ENCODE peak calls at places on chromosome 12, in five cellular contexts. V is IMR-90, D is psoas muscle, M is heart right ventricle, I is ovary. Z is an unnamed sample.

GRCh38 chr12:41983896-41984295 is 160.8 kb downstream of the GXYLT1 start:
- DNase-seq in V (no peak), D (no peak), M (no peak), I (no peak), Z (no peak)

GRCh38 chr12:80293347-80293746 is 150.7 kb upstream of the PTPRQ start:
- DNase-seq in V (no peak), D (no peak), M (no peak), I (no peak), Z (no peak)

GRCh38 chr12:8989425-8989824 is at the start of gene KLRG1:
- DNase-seq in V (no peak), D (no peak), M (no peak), I (no peak), Z (no peak)

GRCh38 chr12:64998327-64999156 is 122.6 kb downstream of the WIF1 start:
- DNase-seq in V (no peak), D (no peak), M (no peak), I (no peak), Z (no peak)

GRCh38 chr12:108235231-108235959 is 103.7 kb downstream of the CMKLR1 start:
- DNase-seq in V (no peak), D (no peak), M (no peak), I (no peak), Z (no peak)

GRCh38 chr12:80157640-80158039 is 58.3 kb downstream of the OTOGL start:
- DNase-seq in V (peak; percentile 52), D (no peak), M (no peak), I (no peak), Z (peak; percentile 32)

GRCh38 chr12:4201333-4202105 is 72.0 kb upstream of the CCND2 start:
- DNase-seq in V (no peak), D (no peak), M (no peak), I (no peak), Z (no peak)

GRCh38 chr12:389138-390096 is at the start of gene KDM5A:
- DNase-seq in V (peak; percentile 94), D (peak; percentile 94), M (peak; percentile 93), I (peak; percentile 88), Z (peak; percentile 98)

GRCh38 chr12:113224955-113225354 is 3.7 kb downstream of the TPCN1 start:
- DNase-seq in V (no peak), D (no peak), M (no peak), I (no peak), Z (no peak)
- H3K4me1 ChIP-seq in V (peaks cover 4% of the 10 kb centered on the region), D (peaks cover 69% of the 10 kb centered on the region), M (peaks cover 49% of the 10 kb centered on the region), I (peaks cover 16% of the 10 kb centered on the region), Z (peaks cover 13% of the 10 kb centered on the region)

DNA sequence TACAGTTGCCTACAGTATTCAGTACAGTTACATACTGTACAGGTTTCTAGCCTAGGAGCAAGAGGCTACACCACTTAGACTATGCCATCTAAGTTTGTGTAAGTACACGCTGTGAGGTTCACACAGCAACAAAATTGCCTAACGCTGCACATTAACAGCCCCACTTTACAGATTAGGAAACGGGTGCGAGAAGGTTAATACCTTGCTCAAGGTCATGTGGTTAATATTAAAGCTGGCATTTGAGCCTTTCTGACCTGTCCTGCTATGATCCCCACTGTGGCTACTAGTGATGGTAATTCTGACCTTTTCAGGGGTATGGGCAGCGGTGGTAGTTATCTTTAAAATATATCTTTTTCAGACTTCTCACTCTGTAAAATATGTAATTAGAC is 20.9 kb downstream of the ACVR1B start:
- DNase-seq in V (no peak), D (no peak), M (no peak), I (no peak), Z (no peak)
- H3K4me1 ChIP-seq in V (peaks cover 38% of the 10 kb centered on the region), D (peaks cover 41% of the 10 kb centered on the region), M (peaks cover 37% of the 10 kb centered on the region), I (peaks cover 5% of the 10 kb centered on the region), Z (peaks cover 35% of the 10 kb centered on the region)

GRCh38 chr12:26318661-26319068 is 123.3 kb downstream of the SSPN start:
- DNase-seq in V (peak; percentile 89), D (peak; percentile 73), M (peak; percentile 53), I (peak; percentile 82), Z (peak; percentile 91)

GRCh38 chr12:26317942-26318565 is 122.7 kb downstream of the SSPN start:
- DNase-seq in V (peak; percentile 84), D (no peak), M (no peak), I (no peak), Z (peak; percentile 74)

DNA sequence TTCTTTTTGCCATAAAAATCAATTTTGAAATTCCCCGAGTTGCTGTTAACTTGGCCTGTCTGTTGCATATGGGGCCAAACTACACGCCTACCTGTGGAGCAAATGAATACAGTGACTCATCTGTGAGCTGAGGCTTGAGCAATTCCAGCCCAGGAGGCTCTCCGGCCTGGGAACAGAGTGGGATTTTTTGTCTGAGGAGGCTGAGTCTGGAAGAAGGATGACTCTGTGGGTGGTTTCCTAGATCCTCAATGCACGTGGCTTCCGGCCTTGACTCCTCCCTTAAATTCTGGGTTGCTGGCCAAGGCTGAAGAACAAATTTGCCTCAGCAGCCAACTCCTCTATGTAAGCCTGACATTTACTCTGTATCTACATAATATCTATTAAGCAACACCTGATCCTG is 124.1 kb downstream of the SSPN start:
- DNase-seq in V (peak; percentile 94), D (peak; percentile 65), M (peak; percentile 55), I (peak; percentile 81), Z (peak; percentile 95)
- H3K4me1 ChIP-seq in V (peaks cover 5% of the 10 kb centered on the region), D (peaks cover 13% of the 10 kb centered on the region), M (no peaks in the 10 kb centered on the region), I (peaks cover 11% of the 10 kb centered on the region), Z (peaks cover 5% of the 10 kb centered on the region)

GRCh38 chr12:75481013-75481705 is 604 bp downstream of the GLIPR1 start:
- DNase-seq in V (no peak), D (no peak), M (no peak), I (no peak), Z (peak; percentile 43)
- H3K4me1 ChIP-seq in V (peaks cover 15% of the 10 kb centered on the region), D (peaks cover 9% of the 10 kb centered on the region), M (no peaks in the 10 kb centered on the region), I (peaks cover 5% of the 10 kb centered on the region), Z (peaks cover 3% of the 10 kb centered on the region)

DNA sequence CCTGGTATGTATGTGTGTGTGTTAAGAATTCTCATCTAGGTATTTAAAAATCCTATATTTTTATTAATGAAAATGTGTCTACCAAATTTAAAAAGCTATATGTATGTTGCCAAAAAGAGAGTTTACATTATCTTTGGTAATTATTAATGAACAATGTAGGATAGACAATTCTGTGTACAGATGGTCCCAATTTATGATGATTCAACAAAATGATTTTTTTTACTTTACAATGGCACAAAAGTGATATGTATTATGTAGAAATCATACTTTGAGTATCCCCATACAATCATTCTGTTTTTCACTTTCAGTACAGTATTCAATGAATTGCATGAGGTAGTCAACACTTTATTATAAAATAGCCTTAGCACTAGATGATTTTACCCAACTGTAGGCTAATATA is 39.4 kb downstream of the IRAK3 start:
- DNase-seq in V (no peak), D (no peak), M (no peak), I (no peak), Z (no peak)
- H3K4me1 ChIP-seq in V (no peaks in the 10 kb centered on the region), D (no peaks in the 10 kb centered on the region), M (no peaks in the 10 kb centered on the region), I (no peaks in the 10 kb centered on the region), Z (no peaks in the 10 kb centered on the region)

GRCh38 chr12:124760548-124760947 is 103.1 kb downstream of the SCARB1 start:
- DNase-seq in V (no peak), D (no peak), M (no peak), I (no peak), Z (no peak)

GRCh38 chr12:124762384-124762783 is 101.3 kb downstream of the SCARB1 start:
- DNase-seq in V (no peak), D (no peak), M (no peak), I (no peak), Z (no peak)

GRCh38 chr12:124761056-124761455 is 102.6 kb downstream of the SCARB1 start:
- DNase-seq in V (no peak), D (no peak), M (no peak), I (no peak), Z (no peak)

GRCh38 chr12:124762791-124763593 is 100.7 kb downstream of the SCARB1 start:
- DNase-seq in V (no peak), D (no peak), M (no peak), I (no peak), Z (no peak)

GRCh38 chr12:124761876-124762275 is 101.8 kb downstream of the SCARB1 start:
- DNase-seq in V (no peak), D (no peak), M (no peak), I (no peak), Z (peak; percentile 79)
- H3K4me1 ChIP-seq in V (peaks cover 16% of the 10 kb centered on the region), D (peaks cover 26% of the 10 kb centered on the region), M (peaks cover 54% of the 10 kb centered on the region), I (peaks cover 12% of the 10 kb centered on the region), Z (peaks cover 36% of the 10 kb centered on the region)

DNA sequence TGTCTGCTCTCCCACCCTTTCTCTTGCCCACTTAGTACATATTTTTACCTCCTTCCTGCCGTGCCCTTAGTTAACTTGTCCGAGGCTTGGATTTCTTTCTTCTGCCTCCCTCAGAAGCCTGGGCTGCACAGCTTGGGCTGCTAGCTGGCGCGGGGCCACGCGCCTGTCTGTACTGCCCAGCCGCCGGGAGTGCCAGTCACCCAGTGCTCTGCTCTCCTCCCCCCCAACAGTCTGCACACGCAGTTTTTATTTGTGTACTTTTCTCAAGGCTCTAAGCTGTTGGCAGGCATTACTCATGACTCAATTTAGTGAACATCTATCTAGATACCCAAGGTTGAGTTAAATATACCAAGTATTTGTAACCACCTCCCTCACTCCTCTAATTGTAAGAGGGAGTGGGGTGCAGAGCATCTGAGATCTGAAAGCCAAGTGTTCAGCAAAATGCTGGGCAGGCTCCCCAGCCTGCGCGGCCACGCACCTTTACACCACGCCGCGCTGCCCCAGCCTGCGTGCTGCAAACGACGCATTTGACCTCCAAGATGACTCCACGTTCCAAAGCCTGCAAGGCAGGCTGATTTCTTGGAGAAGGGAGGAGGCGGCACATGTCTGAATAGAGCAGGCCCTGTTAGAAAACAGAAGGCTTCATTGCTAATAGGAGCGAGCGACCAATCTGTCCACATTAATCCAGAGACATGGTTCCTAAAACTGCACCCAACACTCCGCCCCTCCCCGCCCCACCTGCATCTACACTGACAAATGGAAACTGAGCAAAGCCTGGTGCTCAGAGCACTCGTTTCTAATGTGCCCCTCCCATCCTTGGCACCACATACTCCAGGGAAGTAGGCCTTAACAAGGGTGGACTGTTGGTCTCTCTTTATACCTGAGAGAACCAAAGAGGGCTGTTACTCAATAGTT is 18.2 kb upstream of the CACNA2D4 start:
- DNase-seq in V (peak; percentile 82), D (peak; percentile 90), M (peak; percentile 63), I (peak; percentile 51), Z (peak; percentile 38)
- H3K4me1 ChIP-seq in V (peaks cover 23% of the 10 kb centered on the region), D (peaks cover 51% of the 10 kb centered on the region), M (peaks cover 18% of the 10 kb centered on the region), I (peaks cover 8% of the 10 kb centered on the region), Z (peaks cover 17% of the 10 kb centered on the region)

DNA sequence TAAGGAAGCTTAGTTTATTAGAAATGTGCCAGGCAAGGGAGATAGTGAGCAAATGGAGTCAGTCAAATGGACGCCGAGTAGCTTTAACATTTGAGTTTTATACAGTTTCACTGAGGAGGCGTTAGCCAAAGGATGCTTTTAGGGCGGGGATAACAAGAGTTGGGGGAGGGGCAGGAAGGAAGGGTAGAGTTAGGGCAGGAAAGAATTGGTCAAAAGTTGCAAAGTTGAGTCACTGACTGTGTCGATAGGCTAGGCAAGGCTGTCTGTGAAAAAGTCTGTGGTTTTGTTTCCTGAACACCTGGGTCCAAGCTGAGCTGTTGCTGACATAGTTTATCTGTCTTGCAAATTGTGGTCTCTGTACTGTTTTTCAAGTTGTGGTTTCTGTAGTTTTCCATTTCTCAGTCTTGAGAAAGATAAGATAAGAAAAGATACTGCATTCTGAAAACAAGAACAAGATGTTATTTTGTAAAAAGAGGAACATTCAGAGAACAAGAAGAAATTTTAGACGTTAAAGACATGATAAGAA is 62.6 kb upstream of the RESF1 start:
- DNase-seq in V (peak; percentile 38), D (no peak), M (peak; percentile 38), I (peak; percentile 59), Z (peak; percentile 75)
- H3K4me1 ChIP-seq in V (no peaks in the 10 kb centered on the region), D (no peaks in the 10 kb centered on the region), M (peaks cover 5% of the 10 kb centered on the region), I (peaks cover 8% of the 10 kb centered on the region), Z (peaks cover 3% of the 10 kb centered on the region)

GRCh38 chr12:31895449-31896150 is 63.6 kb upstream of the RESF1 start:
- DNase-seq in V (no peak), D (no peak), M (no peak), I (no peak), Z (no peak)
- H3K4me1 ChIP-seq in V (no peaks in the 10 kb centered on the region), D (no peaks in the 10 kb centered on the region), M (peaks cover 5% of the 10 kb centered on the region), I (peaks cover 8% of the 10 kb centered on the region), Z (peaks cover 3% of the 10 kb centered on the region)

GRCh38 chr12:57574795-57575194 is 16.2 kb upstream of the PIP4K2C start:
- DNase-seq in V (no peak), D (no peak), M (no peak), I (no peak), Z (no peak)
- H3K4me1 ChIP-seq in V (no peaks in the 10 kb centered on the region), D (no peaks in the 10 kb centered on the region), M (no peaks in the 10 kb centered on the region), I (no peaks in the 10 kb centered on the region), Z (no peaks in the 10 kb centered on the region)

Z was measured in mesenchymal stem cell.